ENCODE peak calls at places on chromosome 1, in four cellular contexts. N is kidney tubule cell, V is T-helper 1 cell, Y is coronary artery. U is an unnamed sample.

GRCh38 chr1:34425785-34426184 is 249.1 kb downstream of the C1orf94 start:
- DNase-seq in Y (no peak), N (peak), V (no peak), U (no peak)

GRCh38 chr1:224067621-224068457 is 46.1 kb upstream of the FBXO28 start:
- DNase-seq in Y (no peak), V (peak), N (peak), U (no peak)

GRCh38 chr1:111274653-111275052 is 16.0 kb upstream of the CHIA start:
- DNase-seq in N (no peak), Y (no peak), V (peak), U (no peak)

GRCh38 chr1:67700692-67701410 is 15.8 kb downstream of the GADD45A start:
- DNase-seq in N (peak), Y (no peak), V (peak), U (no peak)

GRCh38 chr1:39224295-39224829 is 19.9 kb downstream of the MACF1 start:
- DNase-seq in Y (no peak), N (no peak), V (no peak), U (no peak)

GRCh38 chr1:43834280-43835140 is 99.1 kb upstream of the ARTN start:
- DNase-seq in Y (no peak), V (no peak), N (no peak), U (no peak)

GRCh38 chr1:162672678-162673259 is 40.5 kb downstream of the DDR2 start:
- DNase-seq in V (no peak), N (peak), Y (no peak), U (no peak)

GRCh38 chr1:24289937-24290595 is 29.1 kb upstream of the GRHL3 start:
- DNase-seq in V (no peak), N (peak), Y (peak), U (peak)

GRCh38 chr1:202812176-202813026 is 1.6 kb downstream of the PCAT6 start:
- DNase-seq in V (no peak), N (peak), Y (no peak), U (no peak)

GRCh38 chr1:17059391-17060128 is 5.7 kb upstream of the SDHB start:
- DNase-seq in Y (no peak), V (peak), N (peak), U (no peak)

GRCh38 chr1:15568387-15569073 is 16.3 kb downstream of the AGMAT start:
- DNase-seq in N (no peak), Y (no peak), V (no peak), U (no peak)

GRCh38 chr1:61139324-61140055 is 57.1 kb downstream of the NFIA start:
- DNase-seq in V (no peak), Y (no peak), N (no peak), U (no peak)